ENCODE peak calls at places on chromosome 10, in five cellular contexts. One of them, this sample, is unnamed.

GRCh38 chr10:108598831-108599230 is 1324.5 kb downstream of the XPNPEP1 start:
- DNase-seq in colonic mucosa: no peak
- DNase-seq in mammary epithelial cell: no peak
- DNase-seq in ascending aorta: no peak
- DNase-seq in tibial nerve: no peak
- DNase-seq in this sample: no peak

GRCh38 chr10:15684768-15685167 is 35.0 kb downstream of the ITGA8 start:
- DNase-seq in mammary epithelial cell: no peak
- DNase-seq in ascending aorta: no peak
- DNase-seq in colonic mucosa: no peak
- DNase-seq in tibial nerve: no peak
- DNase-seq in this sample: no peak

GRCh38 chr10:90504172-90504571 is 353.7 kb downstream of the HTR7 start:
- DNase-seq in tibial nerve: no peak
- DNase-seq in mammary epithelial cell: no peak
- DNase-seq in ascending aorta: no peak
- DNase-seq in colonic mucosa: no peak
- DNase-seq in this sample: no peak

GRCh38 chr10:26931223-26931622 is 70.5 kb upstream of the ABI1 start:
- DNase-seq in ascending aorta: no peak
- DNase-seq in colonic mucosa: peak
- DNase-seq in mammary epithelial cell: no peak
- DNase-seq in tibial nerve: no peak
- DNase-seq in this sample: peak

GRCh38 chr10:99531026-99531695 is 1.6 kb upstream of the NKX2-3 start:
- DNase-seq in ascending aorta: no peak
- DNase-seq in mammary epithelial cell: no peak
- DNase-seq in tibial nerve: no peak
- DNase-seq in colonic mucosa: no peak
- DNase-seq in this sample: no peak

GRCh38 chr10:75433216-75433615 is 1.8 kb downstream of the LRMDA start:
- DNase-seq in tibial nerve: no peak
- DNase-seq in colonic mucosa: no peak
- DNase-seq in ascending aorta: no peak
- DNase-seq in mammary epithelial cell: no peak
- DNase-seq in this sample: no peak

GRCh38 chr10:123995461-123996131 is 97.8 kb downstream of the CHST15 start:
- DNase-seq in mammary epithelial cell: peak
- DNase-seq in ascending aorta: peak
- DNase-seq in tibial nerve: no peak
- DNase-seq in colonic mucosa: peak
- DNase-seq in this sample: peak

GRCh38 chr10:71863203-71863602 is 12.2 kb upstream of the PSAP start:
- DNase-seq in colonic mucosa: no peak
- DNase-seq in mammary epithelial cell: peak
- DNase-seq in tibial nerve: no peak
- DNase-seq in ascending aorta: no peak
- DNase-seq in this sample: no peak

DNA sequence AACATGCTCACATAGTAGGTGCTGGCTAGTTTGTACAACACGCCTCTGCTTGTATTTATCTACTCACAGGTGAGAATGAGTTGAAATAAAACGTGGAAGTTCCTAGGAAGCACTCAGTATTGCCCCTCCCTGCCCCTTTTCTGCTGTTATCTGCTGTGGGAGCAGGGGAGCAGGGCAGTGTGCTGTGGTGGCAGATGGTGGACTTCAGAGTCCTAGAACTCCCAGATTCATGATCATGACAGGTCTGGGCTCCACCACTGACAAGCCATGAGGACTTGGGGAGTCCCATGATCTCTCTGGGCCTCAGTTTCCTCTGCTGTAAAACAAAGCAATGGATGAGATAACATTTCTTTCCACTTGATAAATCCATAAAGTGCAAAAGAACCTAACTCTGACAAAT is 11.6 kb upstream of the PRKCQ start:
- DNase-seq in mammary epithelial cell: no peak
- DNase-seq in colonic mucosa: no peak
- DNase-seq in ascending aorta: no peak
- DNase-seq in tibial nerve: no peak
- DNase-seq in this sample: no peak
- TF ChIP-seq CTCF in mammary epithelial cell: no peak
- TF ChIP-seq CTCF in colonic mucosa: no peak
- TF ChIP-seq CTCF in ascending aorta: no peak
- TF ChIP-seq CTCF in tibial nerve: no peak
- TF ChIP-seq CTCF in this sample: no peak

DNA sequence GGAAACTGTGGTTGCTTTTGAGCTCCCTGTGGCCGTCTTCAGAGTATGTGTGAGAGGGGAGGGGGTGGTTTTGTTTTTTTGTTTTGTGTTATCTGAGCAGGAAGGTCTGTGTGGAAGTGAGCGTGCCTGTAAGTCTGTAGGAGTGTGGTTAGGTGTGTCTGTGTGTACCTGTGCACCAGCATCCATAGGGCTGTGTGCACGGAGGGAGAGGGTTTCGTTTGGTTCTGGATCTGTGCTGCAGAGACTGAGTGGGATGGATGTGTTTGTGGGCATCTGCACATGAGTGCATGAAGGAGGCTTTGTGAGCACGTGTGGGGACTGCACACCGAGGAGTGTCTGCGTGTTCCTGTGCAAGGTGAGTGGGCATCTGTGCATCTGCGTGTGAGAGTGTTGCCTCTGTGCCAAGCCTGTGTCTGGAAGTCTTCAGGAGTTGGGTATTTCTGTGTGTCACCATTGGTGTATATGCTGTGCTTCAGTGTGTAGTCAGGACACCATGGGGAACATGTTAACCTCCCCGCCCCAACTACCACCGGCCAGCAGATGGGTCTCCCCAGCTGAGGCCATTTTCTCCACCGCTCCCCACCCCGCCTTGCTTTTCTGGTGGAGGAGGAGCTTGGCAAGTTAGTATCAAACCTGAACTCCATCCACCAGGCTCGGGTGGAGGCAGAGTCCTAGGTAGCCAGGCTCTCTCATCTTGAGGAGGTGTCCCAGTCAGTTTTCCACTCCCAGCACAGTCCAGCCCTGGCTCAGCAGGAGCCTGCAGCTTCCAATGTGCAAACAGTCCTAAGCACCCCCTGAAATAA is 7.1 kb upstream of the TLX1 start:
- DNase-seq in mammary epithelial cell: no peak
- DNase-seq in ascending aorta: no peak
- DNase-seq in tibial nerve: no peak
- DNase-seq in colonic mucosa: no peak
- DNase-seq in this sample: no peak
- H3K4me3 ChIP-seq in mammary epithelial cell: no peak
- H3K4me3 ChIP-seq in ascending aorta: no peak
- H3K4me3 ChIP-seq in tibial nerve: no peak
- H3K4me3 ChIP-seq in colonic mucosa: peak
- H3K4me3 ChIP-seq in this sample: no peak

GRCh38 chr10:22679608-22680007 is 34.8 kb downstream of the PIP4K2A start:
- DNase-seq in ascending aorta: no peak
- DNase-seq in tibial nerve: no peak
- DNase-seq in colonic mucosa: no peak
- DNase-seq in mammary epithelial cell: no peak
- DNase-seq in this sample: no peak

GRCh38 chr10:22681301-22681700 is 33.1 kb downstream of the PIP4K2A start:
- DNase-seq in colonic mucosa: no peak
- DNase-seq in mammary epithelial cell: no peak
- DNase-seq in ascending aorta: no peak
- DNase-seq in tibial nerve: no peak
- DNase-seq in this sample: no peak

GRCh38 chr10:22683995-22684305 is 30.4 kb downstream of the PIP4K2A start:
- DNase-seq in colonic mucosa: no peak
- DNase-seq in mammary epithelial cell: no peak
- DNase-seq in tibial nerve: no peak
- DNase-seq in ascending aorta: no peak
- DNase-seq in this sample: no peak

GRCh38 chr10:22682237-22683192 is 31.9 kb downstream of the PIP4K2A start:
- DNase-seq in ascending aorta: no peak
- DNase-seq in colonic mucosa: no peak
- DNase-seq in mammary epithelial cell: peak
- DNase-seq in tibial nerve: no peak
- DNase-seq in this sample: no peak

DNA sequence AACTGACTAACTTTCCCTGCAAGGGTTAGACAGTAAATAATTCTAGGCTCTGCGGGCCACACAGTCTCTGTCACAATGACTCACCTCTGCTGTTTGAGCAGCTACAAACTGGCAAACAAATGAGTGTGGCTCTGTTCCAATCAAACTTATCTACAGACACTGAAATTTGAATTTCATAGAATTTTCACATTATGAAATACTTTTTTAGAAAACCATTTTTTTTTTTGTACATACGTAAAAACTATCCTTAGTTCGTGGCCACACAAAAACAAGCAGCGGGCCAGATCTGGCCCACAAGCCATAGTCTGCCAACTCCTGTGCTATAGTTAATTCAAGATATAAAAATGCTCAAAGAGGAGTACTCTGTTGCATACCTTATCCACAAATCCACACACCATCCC is 32.6 kb downstream of the PIP4K2A start:
- DNase-seq in mammary epithelial cell: peak
- DNase-seq in ascending aorta: no peak
- DNase-seq in colonic mucosa: no peak
- DNase-seq in tibial nerve: no peak
- DNase-seq in this sample: no peak
- H3K27ac ChIP-seq in mammary epithelial cell: peak
- H3K27ac ChIP-seq in ascending aorta: no peak
- H3K27ac ChIP-seq in colonic mucosa: peak
- H3K27ac ChIP-seq in tibial nerve: no peak
- H3K27ac ChIP-seq in this sample: no peak

GRCh38 chr10:14244147-14244546 is 86.6 kb downstream of the FRMD4A start:
- DNase-seq in tibial nerve: no peak
- DNase-seq in ascending aorta: no peak
- DNase-seq in colonic mucosa: no peak
- DNase-seq in mammary epithelial cell: no peak
- DNase-seq in this sample: no peak
- TF ChIP-seq CTCF in tibial nerve: no peak
- TF ChIP-seq CTCF in ascending aorta: no peak
- TF ChIP-seq CTCF in colonic mucosa: no peak
- TF ChIP-seq CTCF in mammary epithelial cell: peak
- TF ChIP-seq CTCF in this sample: no peak

GRCh38 chr10:6069101-6069931 is 7.1 kb upstream of the IL2RA start:
- DNase-seq in mammary epithelial cell: no peak
- DNase-seq in ascending aorta: no peak
- DNase-seq in colonic mucosa: no peak
- DNase-seq in tibial nerve: no peak
- DNase-seq in this sample: no peak
- H3K4me3 ChIP-seq in mammary epithelial cell: no peak
- H3K4me3 ChIP-seq in ascending aorta: no peak
- H3K4me3 ChIP-seq in colonic mucosa: no peak
- H3K4me3 ChIP-seq in tibial nerve: no peak
- H3K4me3 ChIP-seq in this sample: no peak

DNA sequence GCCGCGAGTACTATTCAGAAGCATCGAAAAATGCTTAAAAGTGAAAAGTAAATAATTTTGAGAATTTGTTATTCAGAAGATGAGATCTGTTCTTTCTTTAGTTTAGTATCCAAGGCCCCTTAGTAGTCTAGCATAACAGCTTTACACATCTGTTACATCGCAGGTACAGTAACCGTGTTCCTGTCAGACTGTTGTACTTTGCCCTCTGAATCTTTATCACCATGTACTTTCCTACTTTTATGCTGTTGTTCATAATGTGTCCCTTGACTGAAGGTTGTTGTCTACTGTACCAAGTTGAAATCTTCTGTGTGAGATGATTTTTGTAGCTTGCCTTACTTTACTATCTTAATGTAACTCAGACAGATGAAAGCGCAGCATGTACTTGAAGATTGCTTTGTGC is 38.3 kb downstream of the WAC start:
- DNase-seq in colonic mucosa: no peak
- DNase-seq in ascending aorta: no peak
- DNase-seq in mammary epithelial cell: no peak
- DNase-seq in tibial nerve: no peak
- DNase-seq in this sample: no peak
- H3K27ac ChIP-seq in colonic mucosa: no peak
- H3K27ac ChIP-seq in ascending aorta: no peak
- H3K27ac ChIP-seq in mammary epithelial cell: no peak
- H3K27ac ChIP-seq in tibial nerve: no peak
- H3K27ac ChIP-seq in this sample: no peak

GRCh38 chr10:112456533-112456932 is 9.5 kb downstream of the VTI1A start:
- DNase-seq in ascending aorta: no peak
- DNase-seq in colonic mucosa: no peak
- DNase-seq in mammary epithelial cell: no peak
- DNase-seq in tibial nerve: no peak
- DNase-seq in this sample: no peak
- TF ChIP-seq CTCF in ascending aorta: no peak
- TF ChIP-seq CTCF in colonic mucosa: no peak
- TF ChIP-seq CTCF in mammary epithelial cell: no peak
- TF ChIP-seq CTCF in tibial nerve: no peak
- TF ChIP-seq CTCF in this sample: no peak

DNA sequence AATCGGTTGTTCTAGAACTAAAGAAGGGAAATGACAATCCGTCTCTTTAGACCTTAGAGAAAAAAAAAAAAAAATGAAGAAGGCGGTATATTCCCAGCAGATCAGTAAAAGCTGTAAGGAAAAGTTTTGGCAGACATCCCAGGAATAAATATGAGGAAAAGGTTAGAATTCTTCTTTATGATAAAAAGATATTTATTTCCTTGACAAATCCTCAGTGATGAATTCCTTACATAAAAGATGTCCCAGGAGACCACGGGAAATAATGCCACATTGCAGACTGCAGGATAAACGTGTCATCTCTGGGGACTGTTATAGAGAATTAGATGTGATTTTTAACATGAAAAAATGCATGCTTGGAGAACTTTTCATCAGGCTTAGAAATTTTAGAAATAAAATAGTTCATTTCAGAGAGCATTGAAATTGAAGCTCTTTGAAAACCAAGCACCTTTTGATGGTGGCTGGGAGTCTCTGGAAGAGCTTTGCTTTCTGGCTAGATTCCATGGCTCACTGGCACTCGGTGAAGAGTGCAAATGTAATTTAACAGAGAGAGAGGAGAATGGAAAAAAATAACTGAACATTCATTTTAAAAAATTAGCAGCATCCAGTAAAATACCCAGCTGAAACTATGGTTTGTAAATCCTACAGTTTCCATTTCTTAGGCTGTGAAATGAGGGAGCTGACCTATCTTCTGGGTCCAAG is 98.2 kb downstream of the PRPF18 start:
- DNase-seq in mammary epithelial cell: no peak
- DNase-seq in ascending aorta: no peak
- DNase-seq in tibial nerve: no peak
- DNase-seq in colonic mucosa: no peak
- DNase-seq in this sample: no peak
- H3K4me3 ChIP-seq in mammary epithelial cell: no peak
- H3K4me3 ChIP-seq in ascending aorta: no peak
- H3K4me3 ChIP-seq in tibial nerve: peak
- H3K4me3 ChIP-seq in colonic mucosa: no peak
- H3K4me3 ChIP-seq in this sample: no peak

This sample was measured in testis.